ENCODE peak calls at places on chromosomes 6 and 20, in five cellular contexts. F, C, G, R and V are unnamed samples.

GRCh38 chr6:36119209-36119608 is 11.1 kb upstream of the MAPK13 start:
- DNase-seq in F (no peak), C (no peak), G (no peak), R (no peak), V (no peak)

GRCh38 chr6:4322846-4323309 is 187.5 kb upstream of the ECI2 start:
- DNase-seq in F (no peak), C (no peak), G (no peak), R (no peak), V (no peak)

GRCh38 chr20:63911171-63911570 is 16.2 kb downstream of the DNAJC5 start:
- DNase-seq in F (no peak), C (no peak), G (no peak), R (no peak), V (peak)

GRCh38 chr6:8108031-8108660 is 5.8 kb upstream of the EEF1E1 start:
- DNase-seq in F (no peak), C (no peak), G (no peak), R (no peak), V (peak)

GRCh38 chr20:57650756-57651483 is 30.7 kb upstream of the ZBP1 start:
- DNase-seq in F (no peak), C (no peak), G (no peak), R (peak), V (no peak)

GRCh38 chr6:74872754-74873446 is 333.0 kb downstream of the COL12A1 start:
- DNase-seq in F (no peak), C (no peak), G (no peak), R (no peak), V (no peak)

GRCh38 chr6:129621252-129621651 is 88.7 kb downstream of the ARHGAP18 start:
- DNase-seq in F (peak), C (no peak), G (no peak), R (no peak), V (no peak)

GRCh38 chr6:139713911-139714527 is 339.6 kb upstream of the CITED2 start:
- DNase-seq in F (no peak), C (no peak), G (no peak), R (no peak), V (peak)

GRCh38 chr6:167424060-167424673 is 99.3 kb downstream of the TTLL2 start:
- DNase-seq in F (no peak), C (no peak), G (no peak), R (peak), V (no peak)

GRCh38 chr6:89291256-89291819 is 23.8 kb downstream of the GABRR2 start:
- DNase-seq in F (no peak), C (no peak), G (no peak), R (no peak), V (no peak)